ENCODE peak calls at places on chromosome X, in four cellular contexts. F is Peyer's patch, D is SK-N-SH, E is DND-41. Z is an unnamed sample. For H3K4me1, the result is how much of the 10 kb centered on the place peaks cover.

GRCh38 chrX:22397566-22397965 is 124.9 kb downstream of the CBLL2 start:
- DNase-seq in F (no peak), D (no peak), E (no peak), Z (no peak)

GRCh38 chrX:20224814-20225487 is 41.8 kb downstream of the RPS6KA3 start:
- DNase-seq in F (no peak), D (no peak), E (no peak), Z (no peak)

GRCh38 chrX:154991039-154991438 is 31.5 kb downstream of the F8 start:
- DNase-seq in F (no peak), D (no peak), E (no peak), Z (no peak)

GRCh38 chrX:7147431-7147977 is at the start of gene STS:
- DNase-seq in F (peak), D (peak), E (peak), Z (peak)

GRCh38 chrX:106897259-106897658 is 5.9 kb downstream of the RIPPLY1 start:
- DNase-seq in F (no peak), D (no peak), E (no peak), Z (no peak)

GRCh38 chrX:119062750-119063374 is 9.9 kb upstream of the CT47C1 start:
- DNase-seq in F (no peak), D (no peak), E (no peak), Z (no peak)

GRCh38 chrX:18864390-18864920 is 119.5 kb downstream of the PHKA2 start:
- DNase-seq in F (no peak), D (no peak), E (no peak), Z (no peak)

GRCh38 chrX:149312097-149312496 is 193.0 kb downstream of the IDS start:
- DNase-seq in F (no peak), D (no peak), E (no peak), Z (no peak)

GRCh38 chrX:134255555-134255954 is 18.6 kb downstream of the CCDC160 start:
- DNase-seq in F (no peak), D (no peak), E (no peak), Z (no peak)

GRCh38 chrX:40809210-40809609 is 73.9 kb upstream of the MED14 start:
- DNase-seq in F (no peak), D (no peak), E (no peak), Z (no peak)

GRCh38 chrX:124805486-124805885 is 459.1 kb downstream of the SH2D1A start:
- DNase-seq in F (no peak), D (no peak), E (no peak), Z (no peak)

GRCh38 chrX:115592997-115593734 is 32.2 kb downstream of the PLS3 start:
- DNase-seq in F (no peak), D (no peak), E (no peak), Z (no peak)

GRCh38 chrX:119791437-119792231 is at the start of gene RPL39:
- DNase-seq in F (peak), D (peak), E (peak), Z (peak)

GRCh38 chrX:153885208-153885787 is 675 bp downstream of the L1CAM start:
- DNase-seq in F (no peak), D (no peak), E (no peak), Z (no peak)

GRCh38 chrX:153886915-153887314 is 942 bp upstream of the L1CAM start:
- DNase-seq in F (no peak), D (no peak), E (no peak), Z (no peak)

GRCh38 chrX:153884136-153885076 is 1.6 kb downstream of the L1CAM start:
- DNase-seq in F (no peak), D (no peak), E (no peak), Z (no peak)

GRCh38 chrX:153887385-153887784 is 1.4 kb upstream of the L1CAM start:
- DNase-seq in F (no peak), D (no peak), E (no peak), Z (no peak)

GRCh38 chrX:153885968-153886903 is at the start of gene L1CAM:
- DNase-seq in F (no peak), D (peak), E (no peak), Z (no peak)
- H3K27ac ChIP-seq in F (no peak), D (no peak), E (no peak), Z (no peak)

GRCh38 chrX:68599256-68600152 is 48.0 kb upstream of the STARD8 start:
- DNase-seq in F (no peak), D (peak), E (peak), Z (no peak)
- TF ChIP-seq CTCF in F (peak), D (peak), E (peak), Z (peak)

DNA sequence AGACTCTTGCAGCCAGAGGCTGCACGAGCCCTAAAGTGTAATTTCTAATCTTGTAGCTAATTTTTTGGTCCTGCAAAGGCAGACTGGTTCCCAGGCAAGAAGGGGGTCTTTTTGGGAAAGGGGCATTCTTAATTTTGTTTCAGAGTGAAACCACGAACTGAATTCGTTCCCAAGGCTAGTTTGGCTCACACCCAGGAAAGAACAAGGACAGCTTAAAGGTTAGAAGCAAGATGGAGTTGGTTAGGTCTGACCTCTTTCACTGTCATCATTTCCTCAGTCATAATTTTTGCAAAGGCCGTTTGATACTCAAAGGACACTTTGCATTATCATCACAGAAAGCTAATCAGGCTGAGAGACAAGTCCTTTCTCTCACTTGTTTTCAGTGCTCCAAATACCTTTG is 30.9 kb downstream of the XG start:
- DNase-seq in F (no peak), D (no peak), E (no peak), Z (no peak)
- H3K4me1 ChIP-seq in F (under half), D (under half), E (under half), Z (under half)

DNA sequence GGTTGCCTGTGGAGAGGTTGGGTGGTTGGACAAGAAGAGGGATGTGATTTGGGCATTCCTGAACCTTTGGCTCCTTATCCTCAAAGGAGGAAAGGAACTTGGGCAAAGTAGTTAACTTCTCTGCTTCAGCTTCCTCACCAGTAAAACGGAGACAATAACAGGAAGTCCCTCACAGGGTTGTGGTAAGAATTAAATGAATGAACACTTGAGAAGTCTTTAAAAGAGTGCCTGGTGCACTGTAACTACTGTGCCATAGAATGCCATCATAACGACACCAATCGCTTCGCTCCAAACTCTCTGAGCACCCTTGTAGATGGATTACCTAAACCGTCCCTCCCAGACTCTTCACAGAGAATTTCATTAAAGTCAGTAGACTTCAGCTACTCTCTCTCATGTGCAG is 10.5 kb downstream of the ZCCHC18 start:
- DNase-seq in F (no peak), D (no peak), E (no peak), Z (no peak)
- H3K27ac ChIP-seq in F (no peak), D (no peak), E (no peak), Z (no peak)

GRCh38 chrX:150363561-150364346 is 637 bp downstream of the MAMLD1 start:
- DNase-seq in F (no peak), D (peak), E (peak), Z (peak)
- TF ChIP-seq CTCF in F (no peak), D (no peak), E (no peak), Z (no peak)

Z was measured in lung.